ENCODE peak calls at places on chromosomes 11 and 22, in four cellular contexts. One of them, this sample, is unnamed. For H3K9me3 and H3K4me1, the result is how much of the 10 kb centered on the place peaks cover.

GRCh38 chr11:63919267-63920125 is 2.5 kb upstream of the RCOR2 start:
- DNase-seq in upper lobe of right lung: no peak
- DNase-seq in fibroblast of lung: no peak
- DNase-seq in effector memory CD4-positive, alpha-beta T cell: no peak
- DNase-seq in this sample: no peak

GRCh38 chr22:29306830-29307657 is 594 bp downstream of the GAS2L1 start:
- DNase-seq in fibroblast of lung: peak
- DNase-seq in upper lobe of right lung: peak
- DNase-seq in effector memory CD4-positive, alpha-beta T cell: peak
- DNase-seq in this sample: peak

GRCh38 chr11:110858556-110858921 is 146.3 kb upstream of the ARHGAP20 start:
- DNase-seq in effector memory CD4-positive, alpha-beta T cell: no peak
- DNase-seq in fibroblast of lung: no peak
- DNase-seq in upper lobe of right lung: no peak
- DNase-seq in this sample: no peak

GRCh38 chr22:38862375-38863329 is 9.4 kb downstream of the CBX6 start:
- DNase-seq in effector memory CD4-positive, alpha-beta T cell: no peak
- DNase-seq in upper lobe of right lung: peak
- DNase-seq in fibroblast of lung: peak
- DNase-seq in this sample: no peak

GRCh38 chr22:37501176-37501609 is 15.0 kb upstream of the MFNG start:
- DNase-seq in upper lobe of right lung: peak
- DNase-seq in effector memory CD4-positive, alpha-beta T cell: no peak
- DNase-seq in fibroblast of lung: no peak
- DNase-seq in this sample: no peak

GRCh38 chr11:107251298-107251697 is 206.3 kb downstream of the CWF19L2 start:
- DNase-seq in fibroblast of lung: no peak
- DNase-seq in upper lobe of right lung: no peak
- DNase-seq in effector memory CD4-positive, alpha-beta T cell: no peak
- DNase-seq in this sample: peak

GRCh38 chr11:111807098-111807497 is 40.9 kb upstream of the PPP2R1B start:
- DNase-seq in upper lobe of right lung: no peak
- DNase-seq in fibroblast of lung: no peak
- DNase-seq in effector memory CD4-positive, alpha-beta T cell: no peak
- DNase-seq in this sample: no peak

GRCh38 chr22:44648821-44649566 is 53.0 kb upstream of the PRR5 start:
- DNase-seq in fibroblast of lung: peak
- DNase-seq in upper lobe of right lung: peak
- DNase-seq in effector memory CD4-positive, alpha-beta T cell: no peak
- DNase-seq in this sample: no peak

GRCh38 chr11:115379528-115379927 is 124.7 kb downstream of the CADM1 start:
- DNase-seq in fibroblast of lung: no peak
- DNase-seq in upper lobe of right lung: no peak
- DNase-seq in effector memory CD4-positive, alpha-beta T cell: no peak
- DNase-seq in this sample: no peak

GRCh38 chr11:132312161-132312560 is 941.7 kb downstream of the NTM start:
- DNase-seq in effector memory CD4-positive, alpha-beta T cell: no peak
- DNase-seq in fibroblast of lung: peak
- DNase-seq in upper lobe of right lung: no peak
- DNase-seq in this sample: no peak

GRCh38 chr22:20813056-20813455 is 39.1 kb downstream of the SERPIND1 start:
- DNase-seq in upper lobe of right lung: no peak
- DNase-seq in effector memory CD4-positive, alpha-beta T cell: no peak
- DNase-seq in fibroblast of lung: no peak
- DNase-seq in this sample: no peak

GRCh38 chr11:63489879-63490278 is 1.1 kb downstream of the PLAAT5 start:
- DNase-seq in fibroblast of lung: peak
- DNase-seq in upper lobe of right lung: no peak
- DNase-seq in effector memory CD4-positive, alpha-beta T cell: no peak
- DNase-seq in this sample: no peak

GRCh38 chr11:96238563-96239166 is 104.3 kb downstream of the MAML2 start:
- DNase-seq in upper lobe of right lung: no peak
- DNase-seq in fibroblast of lung: peak
- DNase-seq in effector memory CD4-positive, alpha-beta T cell: no peak
- DNase-seq in this sample: no peak

GRCh38 chr11:5204787-5205186 is 4.3 kb upstream of the OR51V1 start:
- DNase-seq in upper lobe of right lung: no peak
- DNase-seq in effector memory CD4-positive, alpha-beta T cell: no peak
- DNase-seq in fibroblast of lung: peak
- DNase-seq in this sample: no peak

GRCh38 chr11:70319694-70320093 is 49.2 kb downstream of the PPFIA1 start:
- DNase-seq in effector memory CD4-positive, alpha-beta T cell: no peak
- DNase-seq in upper lobe of right lung: no peak
- DNase-seq in fibroblast of lung: no peak
- DNase-seq in this sample: no peak

GRCh38 chr11:99911116-99911515 is 776.0 kb upstream of the ARHGAP42 start:
- DNase-seq in upper lobe of right lung: no peak
- DNase-seq in fibroblast of lung: no peak
- DNase-seq in effector memory CD4-positive, alpha-beta T cell: no peak
- DNase-seq in this sample: no peak

GRCh38 chr11:99918761-99919160 is 768.3 kb upstream of the ARHGAP42 start:
- DNase-seq in fibroblast of lung: no peak
- DNase-seq in effector memory CD4-positive, alpha-beta T cell: no peak
- DNase-seq in upper lobe of right lung: no peak
- DNase-seq in this sample: no peak

GRCh38 chr11:99920956-99921355 is 766.1 kb upstream of the ARHGAP42 start:
- DNase-seq in effector memory CD4-positive, alpha-beta T cell: no peak
- DNase-seq in upper lobe of right lung: no peak
- DNase-seq in fibroblast of lung: peak
- DNase-seq in this sample: no peak

DNA sequence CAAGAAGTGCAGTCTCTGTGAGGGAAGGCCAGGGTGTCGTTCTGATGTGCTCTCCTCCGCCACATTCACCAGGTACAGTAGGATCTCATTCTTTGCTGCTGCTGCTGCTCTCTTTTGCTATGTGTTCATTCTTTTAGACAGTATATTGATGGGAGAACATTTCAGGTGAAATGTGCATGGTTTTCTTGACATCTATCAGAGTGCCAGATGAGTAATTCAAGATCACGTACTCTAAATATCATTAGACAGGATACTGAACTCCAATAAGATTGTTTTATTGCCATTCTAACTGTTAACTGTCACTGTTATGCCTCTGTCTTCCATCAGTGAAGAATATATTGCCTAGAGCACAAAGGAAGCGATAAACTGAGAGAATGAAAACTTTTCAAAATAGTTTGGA is 771.0 kb upstream of the ARHGAP42 start:
- DNase-seq in upper lobe of right lung: no peak
- DNase-seq in effector memory CD4-positive, alpha-beta T cell: no peak
- DNase-seq in fibroblast of lung: no peak
- DNase-seq in this sample: no peak
- H3K9me3 ChIP-seq in upper lobe of right lung: under half
- H3K9me3 ChIP-seq in effector memory CD4-positive, alpha-beta T cell: under half
- H3K9me3 ChIP-seq in fibroblast of lung: under half
- H3K9me3 ChIP-seq in this sample: under half

GRCh38 chr22:40033586-40034380 is 39.0 kb downstream of the FAM83F start:
- DNase-seq in effector memory CD4-positive, alpha-beta T cell: no peak
- DNase-seq in fibroblast of lung: no peak
- DNase-seq in upper lobe of right lung: no peak
- DNase-seq in this sample: no peak
- H3K4me1 ChIP-seq in effector memory CD4-positive, alpha-beta T cell: under half
- H3K4me1 ChIP-seq in fibroblast of lung: under half
- H3K4me1 ChIP-seq in upper lobe of right lung: under half
- H3K4me1 ChIP-seq in this sample: under half

GRCh38 chr11:27196040-27196897 is 155.7 kb downstream of the BBOX1 start:
- DNase-seq in effector memory CD4-positive, alpha-beta T cell: no peak
- DNase-seq in upper lobe of right lung: no peak
- DNase-seq in fibroblast of lung: peak
- DNase-seq in this sample: no peak
- H3K4me3 ChIP-seq in effector memory CD4-positive, alpha-beta T cell: no peak
- H3K4me3 ChIP-seq in upper lobe of right lung: no peak
- H3K4me3 ChIP-seq in fibroblast of lung: no peak
- H3K4me3 ChIP-seq in this sample: no peak

GRCh38 chr11:133522344-133522743 is 10.0 kb downstream of the OPCML start:
- DNase-seq in effector memory CD4-positive, alpha-beta T cell: no peak
- DNase-seq in upper lobe of right lung: no peak
- DNase-seq in fibroblast of lung: no peak
- DNase-seq in this sample: no peak
- H3K9me3 ChIP-seq in effector memory CD4-positive, alpha-beta T cell: under half
- H3K9me3 ChIP-seq in upper lobe of right lung: under half
- H3K9me3 ChIP-seq in fibroblast of lung: under half
- H3K9me3 ChIP-seq in this sample: under half

GRCh38 chr22:49904040-49904369 is 14.2 kb downstream of the ALG12 start:
- DNase-seq in upper lobe of right lung: peak
- DNase-seq in fibroblast of lung: no peak
- DNase-seq in effector memory CD4-positive, alpha-beta T cell: no peak
- DNase-seq in this sample: no peak
- H3K4me1 ChIP-seq in upper lobe of right lung: under half
- H3K4me1 ChIP-seq in fibroblast of lung: under half
- H3K4me1 ChIP-seq in effector memory CD4-positive, alpha-beta T cell: under half
- H3K4me1 ChIP-seq in this sample: under half